ENCODE peak calls at places on chromosome 14, in seven cellular contexts. X is CD8-positive, alpha-beta T cell; T is thoracic aorta; M is A549; I is AG09309; A is cardiac muscle cell; Z is mesenchymal stem cell. K is an unnamed sample.

GRCh38 chr14:79568566-79568965 is 642.7 kb downstream of the DIO2 start:
- DNase-seq in X (no peak), M (no peak), Z (no peak), I (no peak), T (no peak), A (no peak), K (no peak)

GRCh38 chr14:20630340-20631022 is 11.0 kb downstream of the OR6S1 start:
- DNase-seq in I (no peak), A (peak), Z (no peak), M (peak), X (peak), T (no peak), K (no peak)

GRCh38 chr14:76977793-76978730 is 50.4 kb downstream of the IRF2BPL start:
- DNase-seq in T (no peak), Z (peak), I (no peak), A (no peak), X (peak), M (no peak), K (peak)

GRCh38 chr14:22221508-22221907 is 367.5 kb downstream of the DAD1 start:
- DNase-seq in A (no peak), I (no peak), Z (peak), M (peak), X (no peak), T (no peak), K (no peak)

GRCh38 chr14:37903561-37904191 is 304.0 kb upstream of the SSTR1 start:
- DNase-seq in T (no peak), I (peak), X (no peak), Z (peak), M (peak), A (peak), K (no peak)

GRCh38 chr14:61477845-61478438 is 156.6 kb downstream of the PRKCH start:
- DNase-seq in I (no peak), T (no peak), M (peak), A (no peak), X (peak), Z (peak), K (peak)

GRCh38 chr14:99758915-99759545 is 34.2 kb upstream of the EML1 start:
- DNase-seq in A (peak), I (no peak), X (no peak), T (no peak), Z (no peak), M (no peak), K (no peak)

GRCh38 chr14:100472491-100472890 is 114.7 kb downstream of the BEGAIN start:
- DNase-seq in T (no peak), A (no peak), Z (no peak), M (no peak), X (no peak), I (no peak), K (no peak)

GRCh38 chr14:67820428-67820881 is 876 bp downstream of the RAD51B start:
- DNase-seq in X (no peak), Z (peak), M (peak), A (no peak), T (no peak), I (no peak), K (no peak)

GRCh38 chr14:87503711-87504110 is 489.3 kb downstream of the GALC start:
- DNase-seq in A (no peak), T (no peak), M (no peak), I (no peak), X (no peak), Z (no peak), K (no peak)

GRCh38 chr14:105376521-105377440 is 21.6 kb upstream of the TEX22 start:
- DNase-seq in Z (no peak), I (no peak), X (no peak), A (no peak), M (no peak), T (no peak), K (no peak)

GRCh38 chr14:75982724-75983358 is 1.0 kb upstream of the TGFB3 start:
- DNase-seq in T (no peak), M (peak), I (no peak), X (no peak), A (no peak), Z (peak), K (peak)

GRCh38 chr14:68247867-68248266 is 428.3 kb downstream of the RAD51B start:
- DNase-seq in A (no peak), X (no peak), T (no peak), M (peak), Z (peak), I (no peak), K (no peak)

GRCh38 chr14:74941676-74942097 is 13.7 kb downstream of the PGF start:
- DNase-seq in I (no peak), X (peak), Z (peak), M (no peak), T (peak), A (no peak), K (peak)
- H3K4me3 ChIP-seq in I (no peak), X (peak), Z (peak), M (no peak), T (peak), A (no peak), K (no peak)

GRCh38 chr14:60332046-60332399 is 83.0 kb downstream of the PPM1A start:
- DNase-seq in T (no peak), A (no peak), M (no peak), I (no peak), Z (no peak), X (no peak), K (no peak)
- H3K4me3 ChIP-seq in T (peak), A (no peak), M (peak), I (no peak), Z (peak), X (no peak), K (peak)

DNA sequence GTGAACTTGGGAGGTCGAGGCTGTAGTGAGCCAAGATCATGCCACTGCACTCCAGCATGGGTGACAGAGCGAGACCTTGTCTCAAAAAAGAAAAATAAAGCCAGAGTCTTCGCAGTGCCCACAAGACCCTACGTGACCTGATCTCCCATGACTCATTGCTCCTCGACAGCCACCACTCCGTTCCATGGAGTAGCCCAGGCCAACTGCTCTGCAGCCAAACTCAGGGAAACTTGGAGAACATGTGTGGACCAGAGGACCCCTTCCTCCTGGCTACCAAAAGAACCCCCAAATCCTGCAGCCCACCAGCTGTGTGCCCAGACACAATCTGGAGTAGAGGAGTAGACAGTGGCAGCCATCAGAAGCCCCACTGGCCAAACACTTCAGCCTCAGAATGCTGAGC is 32.1 kb upstream of the PPP2R5C start:
- DNase-seq in T (no peak), A (no peak), I (no peak), Z (no peak), M (no peak), X (no peak), K (no peak)
- H3K4me3 ChIP-seq in T (no peak), A (no peak), I (no peak), Z (no peak), M (no peak), X (no peak), K (no peak)

GRCh38 chr14:51862839-51863235 is 2.4 kb downstream of the GNG2 start:
- DNase-seq in I (no peak), Z (no peak), X (no peak), A (no peak), T (no peak), M (no peak), K (no peak)
- H3K4me3 ChIP-seq in I (no peak), Z (peak), X (peak), A (no peak), T (peak), M (no peak), K (no peak)

GRCh38 chr14:50529288-50530179 is 2.8 kb downstream of the MAP4K5 start:
- DNase-seq in A (no peak), M (no peak), T (no peak), X (no peak), I (no peak), Z (peak), K (no peak)
- H3K4me3 ChIP-seq in A (no peak), M (no peak), T (no peak), X (no peak), I (peak), Z (peak), K (no peak)

GRCh38 chr14:69770559-69770958 is 3.6 kb downstream of the SRSF5 start:
- DNase-seq in T (no peak), I (no peak), X (no peak), M (no peak), A (no peak), Z (no peak), K (no peak)
- H3K4me3 ChIP-seq in T (no peak), I (no peak), X (no peak), M (no peak), A (no peak), Z (no peak), K (no peak)

DNA sequence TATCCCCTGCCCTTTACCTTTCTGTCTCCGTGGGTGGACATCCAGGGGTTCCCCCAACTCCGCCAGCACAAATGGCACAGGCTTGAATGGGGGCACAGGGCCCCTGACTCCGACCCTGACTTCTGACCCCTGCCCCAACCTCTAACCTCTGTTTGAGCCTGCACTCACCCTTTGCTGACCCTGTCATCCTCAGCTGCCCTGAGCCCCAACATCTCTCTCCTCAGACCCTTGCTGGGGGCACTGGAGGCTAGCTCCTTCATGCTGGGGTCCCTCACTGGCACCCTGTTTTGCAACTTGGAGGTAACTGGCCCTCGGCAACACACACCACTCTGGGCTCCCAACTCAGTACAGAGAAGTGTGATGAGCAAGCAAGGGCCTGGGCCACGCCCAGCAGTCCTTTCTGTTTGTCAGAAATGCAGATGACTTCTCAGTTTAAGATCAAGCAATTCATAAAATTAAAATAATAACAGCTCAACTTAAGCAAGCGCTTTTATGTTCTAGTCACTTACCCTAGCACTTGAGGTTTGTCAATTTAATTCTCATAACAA is 2.1 kb downstream of the IFI27 start:
- DNase-seq in X (peak), M (no peak), Z (no peak), A (no peak), I (no peak), T (no peak), K (no peak)
- H3K4me3 ChIP-seq in X (no peak), M (no peak), Z (peak), A (no peak), I (no peak), T (no peak), K (no peak)

GRCh38 chr14:74979029-74979428 is 23.6 kb upstream of the PGF start:
- DNase-seq in X (no peak), M (no peak), A (no peak), I (no peak), Z (no peak), T (no peak), K (no peak)

GRCh38 chr14:74980746-74981661 is 21.7 kb upstream of the EIF2B2 start:
- DNase-seq in M (no peak), A (peak), T (no peak), X (no peak), Z (peak), I (no peak), K (peak)

GRCh38 chr14:74979442-74980397 is 23.0 kb upstream of the EIF2B2 start:
- DNase-seq in M (no peak), Z (peak), I (no peak), A (no peak), X (no peak), T (no peak), K (peak)

GRCh38 chr14:74981833-74982232 is 20.9 kb upstream of the EIF2B2 start:
- DNase-seq in X (no peak), Z (no peak), M (no peak), I (no peak), A (no peak), T (no peak), K (no peak)

GRCh38 chr14:74980398-74980745 is 22.3 kb upstream of the EIF2B2 start:
- DNase-seq in X (no peak), M (no peak), I (no peak), Z (no peak), A (no peak), T (no peak), K (peak)
- H3K4me3 ChIP-seq in X (no peak), M (no peak), I (no peak), Z (no peak), A (no peak), T (no peak), K (peak)

GRCh38 chr14:39763402-39763890 is 331.2 kb upstream of the FBXO33 start:
- DNase-seq in A (no peak), Z (no peak), I (no peak), T (no peak), X (no peak), M (no peak), K (no peak)

GRCh38 chr14:39768579-39768978 is 336.3 kb upstream of the FBXO33 start:
- DNase-seq in I (no peak), M (no peak), Z (no peak), T (no peak), X (no peak), A (no peak), K (no peak)

GRCh38 chr14:39766397-39767000 is 334.3 kb upstream of the FBXO33 start:
- DNase-seq in Z (no peak), X (no peak), M (no peak), A (no peak), I (no peak), T (no peak), K (no peak)

GRCh38 chr14:39765676-39766075 is 333.4 kb upstream of the FBXO33 start:
- DNase-seq in I (no peak), M (no peak), X (no peak), T (no peak), A (no peak), Z (no peak), K (no peak)

DNA sequence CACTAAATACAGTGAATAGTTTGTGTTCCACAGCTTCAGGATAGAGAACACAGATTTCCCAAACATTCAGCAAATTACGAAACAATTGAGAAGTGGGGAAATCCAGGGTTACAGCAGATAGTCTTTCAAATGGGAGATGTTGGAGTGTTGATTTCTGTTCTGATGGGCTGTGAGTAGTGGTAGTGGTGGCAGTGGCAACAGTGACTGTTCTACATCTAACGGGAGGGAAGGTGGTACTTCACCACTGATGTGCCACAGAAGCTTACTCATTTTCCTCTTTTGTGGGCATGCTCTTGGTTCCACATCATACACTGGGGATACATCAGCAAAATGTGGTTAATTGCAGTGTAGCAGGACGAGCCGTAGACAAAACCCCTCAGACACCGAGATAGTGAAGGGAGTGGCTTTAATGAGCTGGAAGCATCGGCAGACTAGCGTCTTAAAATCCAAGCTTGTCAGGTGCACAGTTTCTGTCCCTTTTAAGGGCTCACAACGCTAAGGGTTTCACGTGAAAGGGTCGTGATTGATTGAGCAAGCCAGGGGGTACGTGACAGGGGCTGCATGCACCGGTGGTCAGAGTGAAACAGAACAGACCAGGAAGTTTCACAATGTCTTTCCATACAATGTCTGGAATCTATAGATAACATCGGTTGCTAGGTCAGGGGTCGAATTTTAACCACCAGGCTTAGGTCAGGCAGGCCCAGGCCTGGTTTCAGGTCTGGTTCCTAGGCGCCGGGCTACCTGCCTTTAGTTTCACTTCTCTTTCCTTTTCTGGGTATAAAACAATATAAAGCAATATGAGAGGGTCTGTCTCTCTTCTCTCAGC is 330.6 kb upstream of the FBXO33 start:
- DNase-seq in I (no peak), Z (peak), T (no peak), M (no peak), A (no peak), X (no peak), K (no peak)
- H3K4me3 ChIP-seq in I (no peak), Z (no peak), T (no peak), M (no peak), A (no peak), X (no peak), K (no peak)

K was measured in tibial artery.